ENCODE peak calls at places on chromosomes 6 and 20, in six cellular contexts. E is neural crest cell; C is lower lobe of right lung; K is IMR-90; F is cardiac muscle cell; T is CD4-positive, alpha-beta T cell. V is an unnamed sample.

GRCh38 chr20:52193886-52194545 is 2.4 kb upstream of the ZFP64 start:
- DNase-seq in E (no peak), C (no peak), K (no peak), F (no peak), T (no peak), V (no peak)

GRCh38 chr20:59469266-59470252 is 134.8 kb upstream of the PHACTR3 start:
- DNase-seq in E (peak), C (no peak), K (no peak), F (no peak), T (no peak), V (no peak)

GRCh38 chr6:4805553-4806307 is 29.5 kb downstream of the CDYL start:
- DNase-seq in E (peak), C (peak), K (peak), F (peak), T (no peak), V (no peak)

GRCh38 chr20:18428490-18429173 is 38.2 kb downstream of the DZANK1 start:
- DNase-seq in E (no peak), C (no peak), K (peak), F (peak), T (no peak), V (no peak)

GRCh38 chr6:15716889-15717288 is 54.1 kb upstream of the DTNBP1 start:
- DNase-seq in E (no peak), C (no peak), K (no peak), F (no peak), T (no peak), V (no peak)

GRCh38 chr6:26743157-26743821 is 83.7 kb upstream of the ZNF322 start:
- DNase-seq in E (no peak), C (no peak), K (peak), F (peak), T (no peak), V (no peak)

GRCh38 chr20:41734506-41734945 is 116.3 kb upstream of the CHD6 start:
- DNase-seq in E (peak), C (peak), K (peak), F (peak), T (peak), V (no peak)

GRCh38 chr20:62065669-62066338 is at the start of gene TAF4:
- DNase-seq in E (peak), C (peak), K (peak), F (peak), T (peak), V (peak)

GRCh38 chr20:56328861-56329260 is 29.9 kb upstream of the FAM210B start:
- DNase-seq in E (peak), C (no peak), K (peak), F (peak), T (no peak), V (no peak)

GRCh38 chr20:60465439-60465838 is 507.2 kb downstream of the CDH26 start:
- DNase-seq in E (no peak), C (no peak), K (no peak), F (no peak), T (no peak), V (no peak)

GRCh38 chr6:151004415-151005024 is 139.0 kb downstream of the MTHFD1L start:
- DNase-seq in E (no peak), C (no peak), K (peak), F (peak), T (no peak), V (no peak)

GRCh38 chr6:106223300-106223930 is 102.1 kb downstream of the ATG5 start:
- DNase-seq in E (peak), C (no peak), K (peak), F (peak), T (peak), V (peak)

GRCh38 chr20:62177307-62177706 is 5.5 kb upstream of the MTG2 start:
- DNase-seq in E (no peak), C (no peak), K (no peak), F (no peak), T (no peak), V (no peak)

GRCh38 chr6:36245572-36246031 is 24.3 kb upstream of the PNPLA1 start:
- DNase-seq in E (no peak), C (no peak), K (no peak), F (no peak), T (no peak), V (no peak)
- TF ChIP-seq CTCF in E (no peak), C (no peak), K (no peak), F (peak), T (no peak), V (peak)

GRCh38 chr6:14144678-14145113 is 27.1 kb downstream of the CD83 start:
- DNase-seq in E (peak), C (peak), K (peak), F (peak), T (peak), V (peak)

GRCh38 chr6:14143305-14143704 is 25.7 kb downstream of the CD83 start:
- DNase-seq in E (no peak), C (no peak), K (no peak), F (no peak), T (no peak), V (no peak)

GRCh38 chr6:14142816-14143215 is 25.2 kb downstream of the CD83 start:
- DNase-seq in E (no peak), C (no peak), K (no peak), F (no peak), T (no peak), V (no peak)

GRCh38 chr6:14146459-14147096 is 29.0 kb downstream of the CD83 start:
- DNase-seq in E (no peak), C (no peak), K (no peak), F (no peak), T (no peak), V (no peak)

DNA sequence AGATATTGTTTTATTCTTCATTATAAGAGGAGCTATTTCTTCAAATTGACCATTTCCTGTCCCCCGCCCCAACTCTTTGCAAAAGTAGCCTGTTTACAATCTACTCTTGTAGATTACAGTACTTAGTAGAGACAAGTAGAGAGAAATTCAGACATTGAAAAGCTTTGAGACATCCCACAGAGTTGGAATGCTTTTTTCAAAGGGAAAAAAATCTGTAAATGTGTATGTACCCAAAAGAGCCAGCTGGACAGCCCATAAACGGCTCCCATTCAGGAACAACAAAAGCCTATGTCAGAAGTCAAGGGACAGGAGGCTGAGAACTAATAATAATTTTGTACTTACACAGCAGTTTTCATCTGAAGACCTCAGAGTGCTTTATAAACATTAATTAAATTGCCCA is 24.0 kb downstream of the CD83 start:
- DNase-seq in E (no peak), C (no peak), K (no peak), F (no peak), T (no peak), V (no peak)
- TF ChIP-seq CTCF in E (no peak), C (no peak), K (no peak), F (no peak), T (no peak), V (no peak)

DNA sequence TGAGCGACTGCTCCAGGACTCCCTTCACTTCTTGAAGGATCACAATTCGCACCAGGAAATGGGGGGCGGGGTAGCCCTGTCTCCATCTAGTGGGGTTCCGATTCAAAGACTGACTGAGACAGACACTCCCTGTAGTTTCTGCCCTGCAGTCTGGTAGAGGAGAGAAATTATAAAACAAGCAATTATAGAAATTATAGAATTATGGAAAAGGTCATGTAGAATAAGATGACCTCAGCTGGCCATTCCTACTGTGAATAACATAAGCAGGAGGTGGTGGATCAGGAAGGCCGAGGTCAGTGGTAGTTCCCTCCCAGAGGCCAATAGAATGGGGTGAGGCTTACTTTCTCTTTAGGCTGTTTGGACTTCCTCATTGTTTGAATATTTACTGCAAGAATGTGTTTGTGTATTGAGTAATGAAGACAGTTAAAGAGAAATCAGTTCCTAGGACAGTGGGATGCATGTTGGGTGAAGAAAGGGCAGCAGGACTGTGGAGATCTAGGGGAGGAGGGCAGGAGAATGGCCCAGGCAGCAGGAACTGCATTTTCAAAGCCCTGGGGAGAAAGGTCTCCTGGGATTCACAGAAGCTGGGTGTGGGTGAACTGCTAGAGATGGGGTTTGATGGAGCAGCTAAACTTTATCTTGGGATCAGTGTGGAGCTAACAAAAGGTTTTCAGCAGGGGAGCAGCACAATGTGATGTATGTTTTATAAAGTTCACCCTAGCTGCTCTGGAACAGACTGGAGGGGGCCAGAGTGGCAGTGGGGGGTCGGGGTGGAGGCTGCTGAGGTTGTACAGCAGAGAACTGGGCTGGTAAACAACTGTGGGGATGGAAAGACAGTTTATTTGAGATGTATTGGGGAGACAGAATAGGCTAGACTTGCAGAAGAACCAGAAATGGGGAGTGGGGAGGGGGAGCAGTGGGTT is 2.1 kb downstream of the ZNF341 start:
- DNase-seq in E (no peak), C (no peak), K (peak), F (peak), T (no peak), V (peak)
- TF ChIP-seq CTCF in E (no peak), C (no peak), K (no peak), F (no peak), T (no peak), V (no peak)

GRCh38 chr6:30676660-30677270 is 4.0 kb upstream of the DHX16 start:
- DNase-seq in E (no peak), C (no peak), K (no peak), F (no peak), T (no peak), V (no peak)

GRCh38 chr6:30672445-30673253 is at the start of gene DHX16:
- DNase-seq in E (peak), C (peak), K (peak), F (peak), T (peak), V (peak)

GRCh38 chr6:30664994-30665767 is 7.6 kb downstream of the DHX16 start:
- DNase-seq in E (no peak), C (no peak), K (no peak), F (no peak), T (no peak), V (no peak)

DNA sequence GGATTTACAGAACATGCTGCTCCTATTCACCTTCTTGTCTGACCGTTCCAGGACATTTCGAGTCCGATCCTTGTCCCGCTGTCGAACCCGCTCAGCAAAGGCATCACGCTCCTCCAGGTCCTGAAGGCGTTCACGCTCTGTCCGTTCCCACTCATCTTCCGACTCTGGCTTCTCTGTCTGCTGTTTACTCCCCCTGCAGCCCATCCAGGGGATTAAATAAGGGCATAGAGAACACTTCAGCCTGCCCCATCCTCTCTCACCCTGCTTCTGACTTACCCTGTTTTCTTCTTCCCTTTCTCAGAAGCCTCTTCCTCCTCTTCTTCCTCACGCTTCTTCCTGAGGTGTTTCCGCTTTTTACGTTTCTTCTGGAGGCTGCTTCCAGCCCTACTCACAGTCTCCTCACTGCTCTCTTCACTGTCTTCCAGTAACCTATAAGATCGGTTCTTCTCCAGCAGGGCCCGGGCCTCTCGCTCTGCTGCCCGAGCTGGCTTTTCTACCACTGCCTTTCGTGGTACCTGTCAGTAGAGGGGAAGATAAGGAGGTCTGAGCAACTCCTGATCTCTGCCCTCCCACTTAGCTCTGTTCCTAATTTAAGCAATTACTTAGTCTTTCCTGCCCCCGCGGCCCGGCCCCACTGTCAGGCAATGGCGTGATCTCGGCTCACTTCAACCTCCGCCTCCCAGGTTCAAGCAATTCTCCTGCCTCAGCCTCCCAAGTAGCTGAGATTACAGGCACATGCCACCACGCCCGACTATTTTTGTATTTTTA is 1.9 kb downstream of the DHX16 start:
- DNase-seq in E (no peak), C (no peak), K (no peak), F (no peak), T (no peak), V (no peak)
- TF ChIP-seq CTCF in E (peak), C (no peak), K (peak), F (peak), T (no peak), V (no peak)

GRCh38 chr6:159126590-159126989 is 42.6 kb upstream of the FNDC1 start:
- DNase-seq in E (no peak), C (no peak), K (no peak), F (no peak), T (no peak), V (no peak)

GRCh38 chr6:159127701-159128100 is 41.5 kb upstream of the FNDC1 start:
- DNase-seq in E (no peak), C (no peak), K (no peak), F (no peak), T (no peak), V (no peak)

GRCh38 chr6:159125977-159126376 is 43.2 kb upstream of the FNDC1 start:
- DNase-seq in E (no peak), C (no peak), K (no peak), F (peak), T (no peak), V (no peak)

GRCh38 chr6:159121387-159121955 is 47.7 kb upstream of the FNDC1 start:
- DNase-seq in E (no peak), C (no peak), K (no peak), F (no peak), T (no peak), V (no peak)

DNA sequence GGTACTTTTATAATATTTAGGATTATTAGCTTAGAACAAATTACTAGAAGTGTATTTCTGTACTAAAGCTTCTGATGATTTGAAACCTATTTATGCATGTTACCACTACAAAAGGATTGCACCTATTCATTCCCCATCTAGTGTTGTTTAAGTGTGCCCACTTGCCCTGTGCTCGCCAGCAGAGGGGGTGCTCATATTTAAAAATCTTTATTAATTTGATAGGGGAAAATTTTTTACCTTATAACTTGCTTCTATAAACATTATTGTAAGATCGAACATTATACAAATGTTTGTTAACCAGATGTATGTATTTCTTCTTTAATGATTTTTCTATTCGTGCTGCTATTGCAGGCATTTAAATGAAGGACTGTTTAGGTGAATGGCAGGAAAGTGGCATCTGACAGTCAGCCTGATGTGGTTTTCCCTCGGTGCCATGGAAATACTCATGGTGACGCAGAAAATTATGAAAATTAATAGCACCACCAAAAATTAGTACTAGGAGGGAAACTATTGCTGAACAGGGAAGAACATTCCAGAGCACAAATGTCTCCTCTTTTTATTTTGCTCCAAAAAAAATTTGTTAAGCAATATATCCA is 44.1 kb upstream of the FNDC1 start:
- DNase-seq in E (no peak), C (no peak), K (no peak), F (no peak), T (no peak), V (no peak)
- TF ChIP-seq CTCF in E (peak), C (peak), K (peak), F (peak), T (peak), V (peak)

V was measured in CD14-positive monocyte.